ENCODE peak calls at places on chromosomes 16 and 17, in nine cellular contexts. One of them, this sample, is unnamed.

GRCh38 chr17:34443832-34444469 is 80.9 kb upstream of the CCL1 start:
- DNase-seq in fibroblast of mammary gland: no peak
- DNase-seq in brain microvascular endothelial cell: no peak
- DNase-seq in GM23338: peak
- DNase-seq in body of pancreas: no peak
- DNase-seq in AG10803: no peak
- DNase-seq in left ventricle myocardium inferior: peak
- DNase-seq in fibroblast of pulmonary artery: no peak
- DNase-seq in upper lobe of right lung: no peak
- DNase-seq in this sample: no peak

GRCh38 chr17:14525551-14526455 is 224.9 kb downstream of the HS3ST3B1 start:
- DNase-seq in GM23338: peak
- DNase-seq in fibroblast of pulmonary artery: no peak
- DNase-seq in brain microvascular endothelial cell: no peak
- DNase-seq in fibroblast of mammary gland: no peak
- DNase-seq in body of pancreas: no peak
- DNase-seq in left ventricle myocardium inferior: no peak
- DNase-seq in AG10803: no peak
- DNase-seq in upper lobe of right lung: no peak
- DNase-seq in this sample: no peak

GRCh38 chr16:17162560-17162959 is 308.2 kb downstream of the XYLT1 start:
- DNase-seq in left ventricle myocardium inferior: no peak
- DNase-seq in upper lobe of right lung: no peak
- DNase-seq in GM23338: no peak
- DNase-seq in brain microvascular endothelial cell: no peak
- DNase-seq in fibroblast of mammary gland: peak
- DNase-seq in body of pancreas: no peak
- DNase-seq in fibroblast of pulmonary artery: no peak
- DNase-seq in AG10803: peak
- DNase-seq in this sample: no peak

GRCh38 chr16:67594956-67595355 is 32.6 kb downstream of the CTCF start:
- DNase-seq in left ventricle myocardium inferior: no peak
- DNase-seq in fibroblast of mammary gland: peak
- DNase-seq in AG10803: peak
- DNase-seq in upper lobe of right lung: no peak
- DNase-seq in body of pancreas: peak
- DNase-seq in fibroblast of pulmonary artery: peak
- DNase-seq in GM23338: peak
- DNase-seq in brain microvascular endothelial cell: peak
- DNase-seq in this sample: peak

GRCh38 chr16:68367034-68367433 is 56.2 kb downstream of the PRMT7 start:
- DNase-seq in left ventricle myocardium inferior: no peak
- DNase-seq in brain microvascular endothelial cell: peak
- DNase-seq in body of pancreas: peak
- DNase-seq in fibroblast of mammary gland: peak
- DNase-seq in GM23338: peak
- DNase-seq in fibroblast of pulmonary artery: peak
- DNase-seq in AG10803: peak
- DNase-seq in upper lobe of right lung: no peak
- DNase-seq in this sample: peak

GRCh38 chr16:81266680-81267095 is 28.2 kb downstream of the BCO1 start:
- DNase-seq in brain microvascular endothelial cell: no peak
- DNase-seq in upper lobe of right lung: no peak
- DNase-seq in fibroblast of pulmonary artery: no peak
- DNase-seq in fibroblast of mammary gland: no peak
- DNase-seq in left ventricle myocardium inferior: no peak
- DNase-seq in AG10803: no peak
- DNase-seq in body of pancreas: no peak
- DNase-seq in GM23338: no peak
- DNase-seq in this sample: no peak

GRCh38 chr16:81446318-81447275 is 2.0 kb downstream of the CMIP start:
- DNase-seq in fibroblast of pulmonary artery: no peak
- DNase-seq in body of pancreas: peak
- DNase-seq in brain microvascular endothelial cell: no peak
- DNase-seq in AG10803: peak
- DNase-seq in left ventricle myocardium inferior: no peak
- DNase-seq in upper lobe of right lung: no peak
- DNase-seq in GM23338: peak
- DNase-seq in fibroblast of mammary gland: no peak
- DNase-seq in this sample: peak

GRCh38 chr17:50564916-50565315 is 4.4 kb downstream of the CACNA1G start:
- DNase-seq in body of pancreas: peak
- DNase-seq in upper lobe of right lung: no peak
- DNase-seq in left ventricle myocardium inferior: peak
- DNase-seq in AG10803: peak
- DNase-seq in GM23338: no peak
- DNase-seq in fibroblast of pulmonary artery: peak
- DNase-seq in brain microvascular endothelial cell: peak
- DNase-seq in fibroblast of mammary gland: peak
- DNase-seq in this sample: peak

GRCh38 chr17:28268610-28269313 is 50.2 kb upstream of the TMEM97 start:
- DNase-seq in left ventricle myocardium inferior: no peak
- DNase-seq in fibroblast of pulmonary artery: no peak
- DNase-seq in upper lobe of right lung: no peak
- DNase-seq in GM23338: no peak
- DNase-seq in AG10803: no peak
- DNase-seq in body of pancreas: no peak
- DNase-seq in brain microvascular endothelial cell: no peak
- DNase-seq in fibroblast of mammary gland: no peak
- DNase-seq in this sample: no peak

GRCh38 chr16:81239722-81240121 is 1.2 kb downstream of the BCO1 start:
- DNase-seq in body of pancreas: no peak
- DNase-seq in AG10803: no peak
- DNase-seq in left ventricle myocardium inferior: no peak
- DNase-seq in fibroblast of mammary gland: no peak
- DNase-seq in fibroblast of pulmonary artery: no peak
- DNase-seq in brain microvascular endothelial cell: no peak
- DNase-seq in GM23338: no peak
- DNase-seq in upper lobe of right lung: no peak
- DNase-seq in this sample: no peak

GRCh38 chr16:56068816-56069215 is 122.5 kb upstream of the GNAO1 start:
- DNase-seq in brain microvascular endothelial cell: no peak
- DNase-seq in upper lobe of right lung: no peak
- DNase-seq in AG10803: no peak
- DNase-seq in body of pancreas: no peak
- DNase-seq in left ventricle myocardium inferior: no peak
- DNase-seq in fibroblast of mammary gland: no peak
- DNase-seq in fibroblast of pulmonary artery: no peak
- DNase-seq in GM23338: no peak
- DNase-seq in this sample: no peak

GRCh38 chr16:56606688-56607618 is 1.4 kb upstream of the MT2A start:
- DNase-seq in body of pancreas: peak
- DNase-seq in left ventricle myocardium inferior: peak
- DNase-seq in brain microvascular endothelial cell: peak
- DNase-seq in GM23338: peak
- DNase-seq in AG10803: peak
- DNase-seq in fibroblast of pulmonary artery: peak
- DNase-seq in fibroblast of mammary gland: peak
- DNase-seq in upper lobe of right lung: peak
- DNase-seq in this sample: peak

GRCh38 chr16:60438894-60439293 is 1597.3 kb downstream of the CDH8 start:
- DNase-seq in brain microvascular endothelial cell: no peak
- DNase-seq in body of pancreas: no peak
- DNase-seq in GM23338: no peak
- DNase-seq in fibroblast of mammary gland: no peak
- DNase-seq in AG10803: no peak
- DNase-seq in left ventricle myocardium inferior: no peak
- DNase-seq in fibroblast of pulmonary artery: no peak
- DNase-seq in upper lobe of right lung: no peak
- DNase-seq in this sample: no peak

GRCh38 chr16:52528393-52529080 is 18.4 kb downstream of the TOX3 start:
- DNase-seq in fibroblast of pulmonary artery: no peak
- DNase-seq in GM23338: peak
- DNase-seq in upper lobe of right lung: peak
- DNase-seq in body of pancreas: no peak
- DNase-seq in left ventricle myocardium inferior: no peak
- DNase-seq in brain microvascular endothelial cell: no peak
- DNase-seq in fibroblast of mammary gland: no peak
- DNase-seq in AG10803: no peak
- DNase-seq in this sample: no peak

DNA sequence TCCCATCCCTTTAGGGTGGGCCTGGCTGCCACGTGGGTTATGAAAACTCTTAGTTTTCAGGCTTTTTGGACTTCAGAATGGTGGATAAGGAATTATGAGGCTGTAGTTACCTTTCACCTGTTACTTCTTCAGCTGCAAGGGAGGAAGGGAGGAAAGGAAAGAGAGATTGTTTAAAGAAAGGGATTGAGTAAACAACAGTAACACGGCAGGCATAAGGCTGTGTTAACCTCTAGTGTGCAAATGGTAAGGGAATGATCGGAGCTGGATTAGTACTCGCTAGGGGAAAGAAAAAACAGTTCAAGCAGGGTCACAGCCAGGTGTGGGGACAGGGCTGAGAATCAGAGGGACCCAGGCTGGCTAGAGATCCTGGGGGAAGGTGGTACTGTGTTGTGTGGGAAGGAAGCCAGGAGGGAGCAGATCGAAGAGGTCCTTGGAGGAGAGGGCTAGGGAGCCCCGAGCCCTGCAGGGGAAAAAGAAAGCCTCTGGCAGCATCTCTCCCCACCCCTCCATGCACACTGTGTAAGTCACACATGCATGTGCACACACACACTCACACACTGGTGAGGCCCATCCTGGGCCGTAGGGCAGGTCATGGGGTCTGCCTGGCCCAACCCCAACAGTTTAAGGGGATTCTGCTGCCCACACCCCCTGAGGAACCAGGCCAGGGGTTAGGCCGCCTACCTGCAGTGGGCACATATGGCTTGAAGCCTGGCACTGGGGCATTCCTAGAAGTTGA is 49.7 kb downstream of the SNX20 start:
- DNase-seq in upper lobe of right lung: no peak
- DNase-seq in fibroblast of pulmonary artery: no peak
- DNase-seq in left ventricle myocardium inferior: no peak
- DNase-seq in body of pancreas: no peak
- DNase-seq in GM23338: no peak
- DNase-seq in AG10803: no peak
- DNase-seq in fibroblast of mammary gland: no peak
- DNase-seq in brain microvascular endothelial cell: no peak
- DNase-seq in this sample: no peak
- H3K4me3 ChIP-seq in upper lobe of right lung: no peak
- H3K4me3 ChIP-seq in fibroblast of pulmonary artery: no peak
- H3K4me3 ChIP-seq in left ventricle myocardium inferior: no peak
- H3K4me3 ChIP-seq in body of pancreas: no peak
- H3K4me3 ChIP-seq in GM23338: no peak
- H3K4me3 ChIP-seq in AG10803: no peak
- H3K4me3 ChIP-seq in fibroblast of mammary gland: no peak
- H3K4me3 ChIP-seq in brain microvascular endothelial cell: no peak
- H3K4me3 ChIP-seq in this sample: no peak

DNA sequence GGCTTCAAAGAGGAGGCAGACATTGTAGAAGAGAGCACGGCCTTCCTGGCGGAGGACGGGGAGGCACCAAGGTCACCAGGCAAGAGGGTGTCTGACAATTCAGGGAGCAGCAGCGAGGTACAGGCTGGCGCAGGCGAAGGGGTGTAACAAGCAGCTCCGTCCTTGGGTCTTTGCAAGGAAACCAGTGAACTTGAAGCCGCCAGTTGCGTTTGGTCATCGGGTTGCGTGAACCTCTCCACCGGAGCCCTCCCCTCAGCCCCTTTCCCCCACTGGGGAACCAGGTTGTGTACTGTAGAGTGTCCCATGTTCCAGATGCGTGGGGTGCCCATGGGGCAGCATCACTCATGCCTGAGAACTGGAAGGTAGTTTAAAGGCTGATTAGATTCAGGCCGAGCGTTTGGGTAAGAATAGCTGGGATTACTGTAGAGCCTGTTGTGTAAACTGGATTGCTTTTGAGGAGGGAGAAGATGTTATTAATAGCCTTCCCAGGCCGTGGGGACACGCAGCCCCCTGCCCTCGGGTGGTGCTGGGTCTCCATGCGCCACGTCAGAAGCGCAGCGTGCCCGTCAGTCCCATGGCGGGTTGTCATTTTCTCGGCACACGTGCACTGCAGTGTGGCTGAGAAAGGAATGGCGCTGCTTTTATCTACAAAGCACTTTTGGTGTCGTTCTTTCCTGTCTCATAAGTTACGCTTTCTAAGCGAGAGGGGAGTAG is 2.5 kb downstream of the MRPL12 start:
- DNase-seq in AG10803: no peak
- DNase-seq in GM23338: no peak
- DNase-seq in upper lobe of right lung: no peak
- DNase-seq in brain microvascular endothelial cell: no peak
- DNase-seq in fibroblast of mammary gland: no peak
- DNase-seq in fibroblast of pulmonary artery: no peak
- DNase-seq in body of pancreas: no peak
- DNase-seq in left ventricle myocardium inferior: no peak
- DNase-seq in this sample: no peak
- H3K4me3 ChIP-seq in AG10803: no peak
- H3K4me3 ChIP-seq in GM23338: no peak
- H3K4me3 ChIP-seq in upper lobe of right lung: no peak
- H3K4me3 ChIP-seq in brain microvascular endothelial cell: no peak
- H3K4me3 ChIP-seq in fibroblast of mammary gland: no peak
- H3K4me3 ChIP-seq in fibroblast of pulmonary artery: no peak
- H3K4me3 ChIP-seq in body of pancreas: no peak
- H3K4me3 ChIP-seq in left ventricle myocardium inferior: no peak
- H3K4me3 ChIP-seq in this sample: no peak

GRCh38 chr17:41814195-41814594 is 1.4 kb downstream of the FKBP10 start:
- DNase-seq in brain microvascular endothelial cell: no peak
- DNase-seq in fibroblast of mammary gland: peak
- DNase-seq in GM23338: no peak
- DNase-seq in fibroblast of pulmonary artery: peak
- DNase-seq in AG10803: no peak
- DNase-seq in upper lobe of right lung: no peak
- DNase-seq in left ventricle myocardium inferior: no peak
- DNase-seq in body of pancreas: no peak
- DNase-seq in this sample: peak
- H3K4me3 ChIP-seq in brain microvascular endothelial cell: peak
- H3K4me3 ChIP-seq in fibroblast of mammary gland: peak
- H3K4me3 ChIP-seq in GM23338: peak
- H3K4me3 ChIP-seq in fibroblast of pulmonary artery: peak
- H3K4me3 ChIP-seq in AG10803: peak
- H3K4me3 ChIP-seq in upper lobe of right lung: no peak
- H3K4me3 ChIP-seq in left ventricle myocardium inferior: no peak
- H3K4me3 ChIP-seq in body of pancreas: no peak
- H3K4me3 ChIP-seq in this sample: peak

GRCh38 chr16:58503166-58503862 is 3.4 kb downstream of the NDRG4 start:
- DNase-seq in fibroblast of mammary gland: no peak
- DNase-seq in upper lobe of right lung: no peak
- DNase-seq in left ventricle myocardium inferior: no peak
- DNase-seq in GM23338: no peak
- DNase-seq in fibroblast of pulmonary artery: no peak
- DNase-seq in AG10803: no peak
- DNase-seq in body of pancreas: no peak
- DNase-seq in brain microvascular endothelial cell: no peak
- DNase-seq in this sample: no peak

GRCh38 chr16:58500329-58501241 is 642 bp downstream of the NDRG4 start:
- DNase-seq in body of pancreas: no peak
- DNase-seq in GM23338: peak
- DNase-seq in fibroblast of mammary gland: no peak
- DNase-seq in AG10803: no peak
- DNase-seq in upper lobe of right lung: no peak
- DNase-seq in fibroblast of pulmonary artery: no peak
- DNase-seq in left ventricle myocardium inferior: no peak
- DNase-seq in brain microvascular endothelial cell: no peak
- DNase-seq in this sample: no peak

GRCh38 chr16:58502217-58502921 is 2.4 kb downstream of the NDRG4 start:
- DNase-seq in GM23338: no peak
- DNase-seq in fibroblast of mammary gland: no peak
- DNase-seq in upper lobe of right lung: no peak
- DNase-seq in brain microvascular endothelial cell: no peak
- DNase-seq in left ventricle myocardium inferior: no peak
- DNase-seq in body of pancreas: no peak
- DNase-seq in AG10803: no peak
- DNase-seq in fibroblast of pulmonary artery: no peak
- DNase-seq in this sample: no peak

GRCh38 chr16:58499615-58500328 is at the start of gene NDRG4:
- DNase-seq in left ventricle myocardium inferior: no peak
- DNase-seq in AG10803: peak
- DNase-seq in body of pancreas: peak
- DNase-seq in GM23338: peak
- DNase-seq in upper lobe of right lung: no peak
- DNase-seq in brain microvascular endothelial cell: peak
- DNase-seq in fibroblast of pulmonary artery: peak
- DNase-seq in fibroblast of mammary gland: peak
- DNase-seq in this sample: peak

GRCh38 chr16:58501242-58502131 is 1.5 kb downstream of the NDRG4 start:
- DNase-seq in body of pancreas: peak
- DNase-seq in GM23338: peak
- DNase-seq in fibroblast of mammary gland: no peak
- DNase-seq in fibroblast of pulmonary artery: no peak
- DNase-seq in upper lobe of right lung: peak
- DNase-seq in brain microvascular endothelial cell: no peak
- DNase-seq in left ventricle myocardium inferior: no peak
- DNase-seq in AG10803: no peak
- DNase-seq in this sample: no peak
- H3K4me3 ChIP-seq in body of pancreas: no peak
- H3K4me3 ChIP-seq in GM23338: peak
- H3K4me3 ChIP-seq in fibroblast of mammary gland: no peak
- H3K4me3 ChIP-seq in fibroblast of pulmonary artery: peak
- H3K4me3 ChIP-seq in upper lobe of right lung: peak
- H3K4me3 ChIP-seq in brain microvascular endothelial cell: peak
- H3K4me3 ChIP-seq in left ventricle myocardium inferior: peak
- H3K4me3 ChIP-seq in AG10803: peak
- H3K4me3 ChIP-seq in this sample: peak

This sample was measured in cardiac fibroblast.